ENCODE peak calls at places on chromosome 17, in nine cellular contexts. J is activated CD8-positive, alpha-beta memory T cell treated with anti-CD3 and anti-CD28 coated beads for 48 hours; V is MCF 10A; N is effector CD4-positive, alpha-beta T cell; E is fibroblast of mammary gland; I is bronchial epithelial cell; A is activated T-cell treated with anti-CD3 and anti-CD28 coated beads for 1 hour; Q is cardiac fibroblast; T is HuH-7. W is an unnamed sample.

GRCh38 chr17:3039748-3040147 is 23.7 kb downstream of the OR1D5 start:
- DNase-seq in J (no peak), A (no peak), E (no peak), T (no peak), I (no peak), Q (no peak), N (no peak), V (no peak), W (no peak)

GRCh38 chr17:2174471-2175293 is 119.8 kb downstream of the HIC1 start:
- DNase-seq in E (peak; percentile 95), T (peak; percentile 34), A (no peak), I (peak; percentile 65), V (no peak), J (no peak), N (no peak), Q (peak; percentile 98), W (no peak)

GRCh38 chr17:6439951-6440350 is 4.3 kb upstream of the PIMREG start:
- DNase-seq in N (no peak), A (no peak), T (no peak), E (no peak), Q (no peak), I (no peak), V (no peak), J (no peak), W (no peak)

GRCh38 chr17:77548967-77549366 is 408.2 kb downstream of the SEC14L1 start:
- DNase-seq in I (no peak), V (no peak), Q (no peak), T (no peak), J (no peak), E (no peak), N (no peak), A (no peak), W (no peak)

GRCh38 chr17:37743612-37743874 is 1.3 kb downstream of the HNF1B start:
- DNase-seq in E (no peak), J (no peak), A (no peak), Q (no peak), I (no peak), N (no peak), V (no peak), T (peak; percentile 67), W (no peak)

GRCh38 chr17:42766124-42766523 is 5.1 kb downstream of the RAMP2 start:
- DNase-seq in N (no peak), A (no peak), Q (no peak), E (no peak), J (no peak), V (peak; percentile 60), T (no peak), I (peak; percentile 68), W (no peak)

GRCh38 chr17:76534831-76535732 is 2.4 kb downstream of the CYGB start:
- DNase-seq in I (no peak), N (no peak), A (no peak), E (no peak), Q (no peak), T (no peak), J (no peak), V (no peak), W (no peak)

GRCh38 chr17:74935585-74936469 is at the start of gene OTOP3:
- DNase-seq in I (no peak), E (no peak), T (no peak), V (no peak), Q (no peak), N (no peak), J (no peak), A (no peak), W (no peak)

GRCh38 chr17:19707728-19708221 is 8.6 kb downstream of the SLC47A2 start:
- DNase-seq in A (no peak), N (no peak), T (peak; percentile 2), J (no peak), I (no peak), V (no peak), E (no peak), Q (no peak), W (no peak)

GRCh38 chr17:35242158-35242804 is 591 bp upstream of the SLFN5 start:
- DNase-seq in E (peak; percentile 33), T (peak; percentile 49), Q (peak; percentile 48), V (peak; percentile 93), J (peak; percentile 48), I (peak; percentile 86), A (peak; percentile 71), N (peak; percentile 81), W (peak; percentile 68)

GRCh38 chr17:60230358-60230757 is 80.6 kb downstream of the CA4 start:
- DNase-seq in V (no peak), I (no peak), E (peak; percentile 45), N (no peak), J (no peak), T (no peak), Q (no peak), A (no peak), W (no peak)

GRCh38 chr17:62562656-62563055 is 64.8 kb upstream of the MRC2 start:
- DNase-seq in E (peak; percentile 81), N (no peak), A (no peak), J (no peak), I (peak; percentile 58), T (no peak), V (peak; percentile 82), Q (peak; percentile 86), W (no peak)

GRCh38 chr17:75069783-75070182 is 18.0 kb upstream of the SLC16A5 start:
- DNase-seq in T (no peak), V (peak; percentile 61), Q (peak; percentile 40), J (no peak), E (peak; percentile 36), I (peak; percentile 47), N (no peak), A (no peak), W (no peak)

W was measured in T-helper 17 cell.